ENCODE peak calls at places on chromosomes 6 and 20, in eight cellular contexts. N, Z, K, T, A, J, I and W are unnamed samples.

GRCh38 chr20:1652960-1653359 is 4.6 kb downstream of the SIRPG start:
- DNase-seq in Z (no peak), K (no peak), N (no peak), A (no peak), I (no peak), T (no peak), J (no peak), W (no peak)

GRCh38 chr20:35458388-35458787 is 3.0 kb downstream of the CEP250 start:
- DNase-seq in A (no peak), N (no peak), T (no peak), I (no peak), K (no peak), J (no peak), Z (no peak), W (no peak)

GRCh38 chr6:44051516-44051915 is 75.7 kb downstream of the MRPL14 start:
- DNase-seq in N (no peak), J (peak; percentile 88), K (no peak), T (no peak), A (no peak), I (no peak), Z (no peak), W (peak; percentile 87)

GRCh38 chr20:62685781-62686555 is 22.7 kb upstream of the NTSR1 start:
- DNase-seq in I (no peak), Z (no peak), A (no peak), N (peak; percentile 50), K (peak; percentile 23), T (no peak), J (no peak), W (no peak)

GRCh38 chr6:131660195-131660594 is 23.1 kb downstream of the ENPP3 start:
- DNase-seq in J (peak; percentile 53), T (no peak), Z (no peak), K (no peak), A (no peak), N (no peak), I (no peak), W (no peak)

GRCh38 chr20:10519361-10520048 is 84.4 kb downstream of the SLX4IP start:
- DNase-seq in A (no peak), Z (no peak), I (no peak), T (no peak), J (peak; percentile 88), K (no peak), N (no peak), W (no peak)

GRCh38 chr20:24491043-24491756 is 21.8 kb downstream of the SYNDIG1 start:
- DNase-seq in J (peak; percentile 11), A (no peak), Z (no peak), I (no peak), T (no peak), N (no peak), K (no peak), W (no peak)

GRCh38 chr20:55354700-55355099 is 650.6 kb downstream of the CBLN4 start:
- DNase-seq in I (no peak), Z (no peak), N (no peak), K (no peak), J (no peak), A (no peak), T (no peak), W (no peak)

GRCh38 chr20:15642676-15643075 is 930.6 kb downstream of the KIF16B start:
- DNase-seq in J (peak; percentile 3), T (no peak), K (no peak), A (no peak), Z (no peak), I (no peak), N (no peak), W (no peak)

DNA sequence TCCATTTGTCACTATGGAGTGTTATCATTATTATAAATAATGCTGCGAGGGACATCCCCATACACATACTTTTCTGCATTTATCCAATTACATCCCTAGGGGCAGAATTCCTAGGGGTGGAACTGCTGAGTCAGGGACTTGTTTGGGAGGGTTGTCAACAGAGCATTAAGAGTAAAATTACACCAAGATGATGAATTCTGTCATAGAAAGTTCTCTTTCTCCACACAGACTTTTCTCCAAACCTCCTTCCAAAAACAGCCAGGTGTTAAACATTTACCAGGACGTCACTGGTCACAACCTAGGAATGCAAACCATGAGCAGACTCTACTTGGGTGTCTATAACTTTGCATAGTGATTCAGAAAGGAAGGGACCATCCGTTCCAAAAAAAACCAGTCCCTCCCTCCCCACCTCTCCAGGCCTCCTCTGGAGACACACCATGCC is 95.5 kb downstream of the PRND start:
- DNase-seq in I (no peak), T (no peak), K (no peak), Z (no peak), A (no peak), J (no peak), N (no peak), W (no peak)
- TF ChIP-seq CTCF in I (peak; percentile 23), T (no peak), K (no peak), Z (no peak), A (no peak), J (no peak), N (no peak), W (peak; percentile 51)

GRCh38 chr6:146962332-146962731 is 241.9 kb upstream of the STXBP5 start:
- DNase-seq in K (no peak), T (no peak), J (peak; percentile 36), Z (no peak), I (no peak), A (no peak), N (no peak), W (no peak)
- TF ChIP-seq CTCF in K (no peak), T (no peak), J (no peak), Z (no peak), I (no peak), A (no peak), N (no peak), W (no peak)

DNA sequence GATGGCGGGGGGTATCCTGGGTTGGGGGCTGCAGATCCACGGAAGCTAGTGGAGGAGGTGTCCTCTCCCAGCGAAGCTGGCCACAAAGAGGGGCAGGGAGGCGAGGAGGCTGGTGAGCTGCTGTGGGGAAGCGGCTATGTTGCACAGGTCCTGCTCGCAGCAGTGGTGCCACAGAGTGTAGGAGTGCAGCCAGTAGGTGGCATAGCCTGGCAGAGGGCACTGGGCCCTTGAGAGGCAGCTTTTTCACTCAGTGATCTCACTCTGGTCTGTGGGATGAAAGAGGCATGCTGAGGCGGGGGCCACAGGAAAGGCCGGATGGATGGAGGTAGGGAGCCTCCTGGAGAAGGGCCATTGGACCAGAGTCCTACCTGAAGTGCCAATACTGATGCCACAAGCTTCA is 2.9 kb upstream of the LY6G6D start:
- DNase-seq in Z (no peak), N (no peak), K (peak; percentile 46), J (no peak), I (no peak), A (no peak), T (no peak), W (no peak)
- TF ChIP-seq CTCF in Z (peak; percentile 21), N (no peak), K (peak; percentile 42), J (no peak), I (peak; percentile 36), A (no peak), T (no peak), W (peak; percentile 44)

GRCh38 chr6:165769884-165770283 is 106.8 kb upstream of the PDE10A start:
- DNase-seq in I (no peak), Z (no peak), J (no peak), T (no peak), K (no peak), N (no peak), A (no peak), W (no peak)
- TF ChIP-seq CTCF in I (no peak), Z (no peak), J (no peak), T (no peak), K (no peak), N (no peak), A (no peak), W (no peak)

GRCh38 chr6:123967900-123968299 is 164.2 kb downstream of the NKAIN2 start:
- DNase-seq in Z (no peak), T (no peak), K (no peak), I (no peak), J (no peak), N (no peak), A (no peak), W (no peak)

GRCh38 chr6:123962508-123962907 is 158.8 kb downstream of the NKAIN2 start:
- DNase-seq in K (no peak), T (no peak), N (peak; percentile 89), J (no peak), Z (no peak), A (no peak), I (no peak), W (no peak)

DNA sequence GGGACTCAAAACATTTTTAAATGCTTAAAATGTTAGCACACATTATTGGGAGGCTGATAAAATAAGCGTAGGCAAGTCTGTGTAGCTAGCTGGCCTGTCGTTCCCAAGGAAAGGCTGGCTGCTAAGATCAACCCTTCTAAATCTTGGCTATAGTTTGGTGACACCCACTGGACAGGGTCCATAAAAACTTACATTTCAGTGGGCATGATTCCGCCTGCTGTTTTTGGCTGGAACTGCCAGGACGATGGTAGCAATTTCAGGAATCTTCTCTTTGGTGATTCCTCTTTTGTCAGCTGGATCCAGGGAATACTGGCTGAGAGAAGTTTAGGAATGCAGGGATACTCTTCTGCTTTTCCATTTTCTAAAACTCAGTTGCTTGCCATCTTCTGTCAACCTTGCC is 162.2 kb downstream of the NKAIN2 start:
- DNase-seq in A (no peak), Z (no peak), T (no peak), N (no peak), J (peak; percentile 4), K (no peak), I (no peak), W (no peak)
- TF ChIP-seq CTCF in A (no peak), Z (no peak), T (peak; percentile 41), N (no peak), J (peak; percentile 47), K (no peak), I (peak; percentile 64), W (peak; percentile 60)

GRCh38 chr6:51559059-51559458 is 528.4 kb downstream of the PKHD1 start:
- DNase-seq in A (no peak), K (no peak), I (no peak), Z (no peak), T (no peak), J (no peak), N (peak; percentile 27), W (no peak)
- TF ChIP-seq CTCF in A (no peak), K (no peak), I (peak; percentile 61), Z (no peak), T (no peak), J (no peak), N (no peak), W (peak; percentile 18)

GRCh38 chr6:16812993-16813392 is 51.7 kb upstream of the ATXN1 start:
- DNase-seq in A (no peak), K (no peak), N (no peak), J (no peak), I (no peak), Z (no peak), T (no peak), W (no peak)
- TF ChIP-seq CTCF in A (no peak), K (no peak), N (no peak), J (no peak), I (no peak), Z (no peak), T (no peak), W (no peak)

GRCh38 chr6:50056242-50056641 is 6.5 kb upstream of the DEFB112 start:
- DNase-seq in T (no peak), K (no peak), Z (no peak), J (no peak), A (no peak), N (no peak), I (no peak), W (no peak)

GRCh38 chr6:50062051-50062450 is 12.3 kb upstream of the DEFB112 start:
- DNase-seq in T (no peak), J (no peak), N (no peak), K (no peak), Z (no peak), A (no peak), I (no peak), W (no peak)
- TF ChIP-seq CTCF in T (no peak), J (peak; percentile 46), N (no peak), K (no peak), Z (peak; percentile 67), A (no peak), I (peak; percentile 57), W (peak; percentile 47)